ENCODE peak calls at places on chromosomes 7 and 10, in eight cellular contexts. Z, P, W, S, G, M, L and K are unnamed samples.

GRCh38 chr7:130941322-130942210 is 207.6 kb upstream of the KLF14 start:
- DNase-seq in M (peak), G (peak), P (no peak), L (peak), W (peak), Z (peak), S (peak), K (no peak)

GRCh38 chr7:121330053-121330833 is 1.4 kb downstream of the WNT16 start:
- DNase-seq in P (no peak), G (peak), S (no peak), M (no peak), W (peak), Z (no peak), L (no peak), K (peak)

GRCh38 chr7:141275350-141275749 is 201.5 kb downstream of the TMEM178B start:
- DNase-seq in G (no peak), S (no peak), W (no peak), Z (no peak), P (no peak), L (no peak), M (no peak), K (no peak)

GRCh38 chr7:46029111-46029704 is 108.1 kb upstream of the IGFBP3 start:
- DNase-seq in G (peak), P (no peak), L (no peak), Z (no peak), W (no peak), S (no peak), M (no peak), K (no peak)

GRCh38 chr7:5414876-5415275 is 8.8 kb downstream of the TNRC18 start:
- DNase-seq in L (no peak), S (peak), G (no peak), P (no peak), Z (no peak), M (no peak), W (no peak), K (no peak)

GRCh38 chr10:72086466-72087391 is 1.6 kb downstream of the SPOCK2 start:
- DNase-seq in L (peak), W (no peak), M (no peak), Z (no peak), P (no peak), G (peak), S (peak), K (peak)

GRCh38 chr7:122095642-122096041 is 48.4 kb downstream of the AASS start:
- DNase-seq in W (no peak), M (no peak), P (no peak), Z (no peak), G (no peak), S (no peak), L (no peak), K (no peak)

GRCh38 chr10:58651040-58651439 is 138.4 kb downstream of the BICC1 start:
- DNase-seq in L (no peak), S (peak), M (no peak), P (no peak), Z (peak), W (peak), G (peak), K (no peak)

GRCh38 chr7:42237891-42238531 is 1.0 kb upstream of the GLI3 start:
- DNase-seq in Z (no peak), L (peak), G (peak), W (peak), S (peak), M (peak), P (peak), K (peak)

GRCh38 chr10:47366056-47366631 is 17.9 kb downstream of the ZNF488 start:
- DNase-seq in G (no peak), Z (no peak), L (no peak), S (no peak), M (no peak), P (no peak), W (no peak), K (no peak)

GRCh38 chr7:77542399-77542798 is 5.3 kb downstream of the PTPN12 start:
- DNase-seq in P (no peak), L (no peak), M (no peak), W (no peak), Z (no peak), S (peak), G (no peak), K (no peak)

GRCh38 chr7:739455-739963 is 12.4 kb upstream of the PRKAR1B start:
- DNase-seq in S (no peak), P (no peak), M (no peak), Z (no peak), W (no peak), L (no peak), G (no peak), K (no peak)

GRCh38 chr10:86684305-86684704 is 16.0 kb downstream of the LDB3 start:
- DNase-seq in L (no peak), Z (peak), W (peak), M (peak), P (no peak), S (peak), G (peak), K (no peak)
- TF ChIP-seq CTCF in L (no peak), Z (peak), W (peak), M (peak), P (peak), S (peak), G (peak), K (no peak)

GRCh38 chr7:50782376-50783208 is at the start of gene GRB10:
- DNase-seq in S (peak), L (no peak), G (peak), W (peak), P (no peak), Z (no peak), M (no peak), K (no peak)
- TF ChIP-seq CTCF in S (no peak), L (no peak), G (peak), W (no peak), P (peak), Z (peak), M (no peak), K (no peak)

GRCh38 chr7:72281325-72281724 is 130.8 kb downstream of the CALN1 start:
- DNase-seq in L (no peak), P (no peak), W (no peak), M (no peak), G (no peak), Z (no peak), S (no peak), K (no peak)

GRCh38 chr7:72278550-72278949 is 133.6 kb downstream of the CALN1 start:
- DNase-seq in W (no peak), M (no peak), Z (no peak), S (no peak), P (no peak), L (no peak), G (no peak), K (no peak)

GRCh38 chr7:72272479-72272878 is 139.7 kb downstream of the CALN1 start:
- DNase-seq in W (no peak), P (no peak), Z (no peak), L (no peak), M (no peak), S (no peak), G (no peak), K (no peak)

GRCh38 chr7:72275412-72276070 is 136.6 kb downstream of the CALN1 start:
- DNase-seq in M (no peak), S (no peak), Z (no peak), W (no peak), P (no peak), L (no peak), G (no peak), K (no peak)
- TF ChIP-seq CTCF in M (no peak), S (no peak), Z (no peak), W (no peak), P (no peak), L (no peak), G (no peak), K (no peak)

GRCh38 chr7:31054608-31055273 is 2.6 kb downstream of the ADCYAP1R1 start:
- DNase-seq in Z (no peak), G (no peak), W (no peak), L (no peak), P (no peak), S (no peak), M (no peak), K (no peak)

GRCh38 chr7:31058688-31059087 is 6.6 kb downstream of the ADCYAP1R1 start:
- DNase-seq in G (no peak), M (no peak), L (no peak), P (no peak), W (no peak), S (no peak), Z (no peak), K (no peak)

GRCh38 chr7:31058122-31058521 is 6.0 kb downstream of the ADCYAP1R1 start:
- DNase-seq in G (no peak), S (peak), L (no peak), M (peak), P (no peak), Z (peak), W (no peak), K (no peak)

GRCh38 chr7:31055501-31055900 is 3.4 kb downstream of the ADCYAP1R1 start:
- DNase-seq in W (no peak), M (no peak), G (no peak), L (no peak), Z (no peak), P (no peak), S (no peak), K (no peak)

GRCh38 chr7:31056775-31057346 is 4.8 kb downstream of the ADCYAP1R1 start:
- DNase-seq in S (no peak), G (no peak), Z (no peak), W (no peak), M (peak), L (no peak), P (no peak), K (no peak)
- TF ChIP-seq CTCF in S (no peak), G (no peak), Z (no peak), W (no peak), M (no peak), L (no peak), P (no peak), K (no peak)

GRCh38 chr10:114874827-114875541 is 53.4 kb downstream of the FHIP2A start:
- DNase-seq in S (peak), Z (peak), G (peak), P (no peak), M (peak), L (peak), W (no peak), K (peak)
- TF ChIP-seq CTCF in S (peak), Z (peak), G (peak), P (peak), M (no peak), L (no peak), W (no peak), K (no peak)

GRCh38 chr7:40676220-40676619 is 541.4 kb downstream of the SUGCT start:
- DNase-seq in P (no peak), L (no peak), M (no peak), W (no peak), S (no peak), G (no peak), Z (no peak), K (no peak)

GRCh38 chr7:40675741-40676140 is 540.9 kb downstream of the SUGCT start:
- DNase-seq in P (no peak), W (no peak), L (no peak), S (no peak), M (no peak), G (no peak), Z (no peak), K (no peak)

GRCh38 chr7:40682696-40683095 is 547.9 kb downstream of the SUGCT start:
- DNase-seq in G (no peak), M (no peak), L (no peak), W (no peak), S (no peak), Z (no peak), P (no peak), K (no peak)

DNA sequence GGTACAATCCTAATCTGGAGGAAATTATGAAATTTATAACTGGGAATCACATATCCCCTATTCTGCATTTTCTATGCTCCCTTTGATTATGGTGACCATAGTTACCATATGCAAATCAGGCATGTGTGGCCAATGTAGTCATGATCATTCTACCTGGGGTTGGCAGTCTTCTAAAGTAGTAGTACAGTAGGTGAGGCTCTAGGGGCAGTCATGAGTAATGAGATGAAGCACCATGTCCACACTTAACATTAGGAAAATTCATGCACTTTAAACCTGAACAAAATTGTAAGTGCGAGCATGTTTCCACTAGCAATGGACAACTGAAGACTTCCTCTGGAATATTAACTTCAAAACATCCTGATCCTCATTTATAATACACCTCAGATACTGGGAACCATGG is 545.9 kb downstream of the SUGCT start:
- DNase-seq in W (no peak), G (peak), P (no peak), M (peak), S (no peak), L (no peak), Z (no peak), K (no peak)
- TF ChIP-seq CTCF in W (no peak), G (peak), P (peak), M (peak), S (no peak), L (peak), Z (peak), K (no peak)

DNA sequence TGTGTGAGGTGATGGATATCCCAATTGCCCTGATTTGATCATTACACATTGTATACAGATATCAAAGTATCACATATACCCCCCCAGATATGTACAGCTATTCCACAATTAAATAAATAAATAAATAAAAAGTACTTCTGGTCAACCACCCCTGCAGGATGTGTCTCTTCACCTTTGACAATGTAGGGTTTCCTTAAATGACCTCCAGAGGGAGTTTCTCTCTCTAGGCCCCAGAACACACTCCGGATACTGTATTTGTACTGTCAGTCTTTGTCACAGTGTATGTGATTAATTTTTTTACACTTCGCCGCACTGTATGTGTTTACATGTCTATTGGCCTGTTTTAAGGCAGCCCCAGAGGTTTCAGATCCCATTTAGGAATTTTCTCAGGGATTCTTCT is 123.6 kb downstream of the ADCYAP1R1 start:
- DNase-seq in Z (no peak), S (no peak), M (peak), L (no peak), P (no peak), G (no peak), W (no peak), K (no peak)
- TF ChIP-seq CTCF in Z (peak), S (no peak), M (peak), L (peak), P (no peak), G (no peak), W (no peak), K (no peak)

DNA sequence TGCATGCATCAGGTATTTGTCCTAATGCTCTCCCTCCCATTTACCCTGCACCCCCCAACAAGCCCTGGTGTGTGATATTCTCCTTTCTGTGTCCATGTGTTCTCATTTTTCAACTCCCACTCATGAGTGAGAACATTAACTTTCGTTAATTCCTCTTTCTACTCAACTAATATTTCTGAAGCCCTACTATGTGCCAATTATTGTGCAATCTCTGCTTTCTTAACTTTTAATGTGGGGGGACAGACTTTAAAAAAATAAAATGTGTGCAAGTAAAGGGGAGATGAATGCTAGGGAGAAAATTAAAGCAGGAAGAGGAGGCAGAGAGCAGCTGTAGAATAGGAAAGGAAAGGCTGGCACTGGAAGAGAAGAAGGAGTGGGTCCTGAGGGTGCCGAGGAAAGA is 954.0 kb upstream of the C7orf33 start:
- DNase-seq in M (no peak), P (no peak), G (no peak), Z (no peak), L (no peak), S (no peak), W (no peak), K (no peak)
- TF ChIP-seq CTCF in M (no peak), P (no peak), G (no peak), Z (no peak), L (no peak), S (no peak), W (no peak), K (no peak)

GRCh38 chr7:128940494-128941322 is 3.0 kb downstream of the IRF5 start:
- DNase-seq in L (peak), P (no peak), Z (no peak), S (no peak), W (no peak), M (peak), G (no peak), K (peak)
- TF ChIP-seq CTCF in L (no peak), P (no peak), Z (no peak), S (no peak), W (no peak), M (no peak), G (no peak), K (no peak)